ENCODE peak calls at places on chromosomes 16 and 17, in five cellular contexts. P, K, O, G and V are unnamed samples. For H3K4me1, the result is how much of the 10 kb centered on the place peaks cover.

GRCh38 chr16:50598256-50598894 is 50.2 kb downstream of the NKD1 start:
- DNase-seq in P (peak), K (peak), O (no peak), G (no peak), V (no peak)

GRCh38 chr17:40313660-40314556 is 4.9 kb downstream of the RARA start:
- DNase-seq in P (no peak), K (no peak), O (no peak), G (no peak), V (no peak)

GRCh38 chr16:78642621-78643285 is 543.3 kb downstream of the WWOX start:
- DNase-seq in P (no peak), K (no peak), O (no peak), G (no peak), V (no peak)

GRCh38 chr16:50917941-50918340 is 176.1 kb downstream of the CYLD start:
- DNase-seq in P (no peak), K (no peak), O (no peak), G (no peak), V (no peak)

GRCh38 chr17:61403846-61404701 is 4.4 kb downstream of the TBX2 start:
- DNase-seq in P (no peak), K (no peak), O (no peak), G (no peak), V (no peak)

GRCh38 chr17:43723697-43724359 is 34.8 kb downstream of the SOST start:
- DNase-seq in P (peak), K (peak), O (no peak), G (peak), V (no peak)

GRCh38 chr16:51651061-51651466 is 500.0 kb upstream of the SALL1 start:
- DNase-seq in P (no peak), K (no peak), O (no peak), G (no peak), V (no peak)

GRCh38 chr17:42842286-42842685 is 2.1 kb upstream of the AOC2 start:
- DNase-seq in P (no peak), K (no peak), O (no peak), G (no peak), V (no peak)

GRCh38 chr16:70437017-70437581 is 1.8 kb downstream of the ST3GAL2 start:
- DNase-seq in P (no peak), K (no peak), O (no peak), G (no peak), V (no peak)

GRCh38 chr16:11389083-11389482 is 43.8 kb downstream of the RMI2 start:
- DNase-seq in P (no peak), K (no peak), O (no peak), G (no peak), V (no peak)

GRCh38 chr16:79949417-79949816 is 348.9 kb upstream of the MAF start:
- DNase-seq in P (no peak), K (no peak), O (no peak), G (no peak), V (no peak)

GRCh38 chr17:74860229-74860998 is 729 bp upstream of the GRIN2C start:
- DNase-seq in P (no peak), K (no peak), O (no peak), G (no peak), V (no peak)

GRCh38 chr17:29073520-29073919 is 30.6 kb downstream of the PIPOX start:
- DNase-seq in P (no peak), K (no peak), O (no peak), G (no peak), V (no peak)

GRCh38 chr17:45307290-45308015 is 9.4 kb downstream of the MAP3K14 start:
- DNase-seq in P (no peak), K (no peak), O (no peak), G (no peak), V (no peak)

GRCh38 chr16:77905356-77905920 is 116.9 kb upstream of the CLEC3A start:
- DNase-seq in P (no peak), K (no peak), O (no peak), G (peak), V (no peak)

GRCh38 chr16:48164907-48165715 is 9.3 kb upstream of the ABCC12 start:
- DNase-seq in P (peak), K (peak), O (peak), G (peak), V (peak)

GRCh38 chr17:35895602-35896001 is 15.4 kb upstream of the CCL5 start:
- DNase-seq in P (no peak), K (no peak), O (no peak), G (no peak), V (no peak)

DNA sequence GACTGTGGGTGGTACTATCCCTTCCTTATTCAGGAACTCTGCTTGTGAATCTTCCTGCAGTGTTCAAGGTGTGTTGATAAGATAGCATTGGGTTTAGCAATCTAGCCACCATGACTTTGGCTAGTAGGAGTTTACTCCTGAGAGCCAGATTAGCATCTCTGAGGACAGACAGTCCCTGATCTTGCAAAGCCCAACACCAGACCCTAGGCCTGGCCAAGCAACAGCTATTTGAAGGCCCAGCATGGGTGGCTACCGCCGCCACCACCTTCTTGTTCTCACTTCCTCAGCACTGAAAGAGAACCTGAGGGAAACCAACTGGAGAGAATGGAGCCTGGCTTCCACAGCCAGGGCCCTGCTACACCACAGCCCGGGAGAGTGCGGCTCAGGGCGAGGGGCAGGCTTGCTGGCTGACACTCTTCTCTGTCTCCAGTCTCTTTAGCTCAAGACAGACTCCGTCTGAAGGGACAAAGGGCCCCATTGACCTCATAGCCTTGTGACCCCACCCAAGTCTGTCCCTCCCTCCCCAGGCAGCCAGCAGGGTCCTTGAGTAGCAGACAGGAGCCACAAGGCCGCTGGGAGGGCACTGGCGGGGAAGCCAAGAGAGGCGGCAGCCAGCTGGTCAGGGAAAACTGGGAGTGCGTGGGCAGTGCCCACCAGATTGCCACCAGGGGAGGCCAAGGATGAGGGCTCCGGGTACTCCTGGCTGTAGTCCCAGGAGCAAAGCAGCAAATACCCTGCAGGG is 10.9 kb upstream of the ARHGAP23 start:
- DNase-seq in P (no peak), K (no peak), O (no peak), G (no peak), V (no peak)
- H3K4me1 ChIP-seq in P (under half), K (under half), O (under half), G (under half), V (under half)

GRCh38 chr17:7575959-7576358 is 3.5 kb upstream of the CD68 start:
- DNase-seq in P (no peak), K (no peak), O (no peak), G (no peak), V (no peak)

GRCh38 chr17:7573324-7574080 is 5.9 kb upstream of the CD68 start:
- DNase-seq in P (peak), K (peak), O (peak), G (peak), V (peak)

GRCh38 chr17:7574176-7574953 is 5.1 kb upstream of the CD68 start:
- DNase-seq in P (no peak), K (no peak), O (no peak), G (no peak), V (no peak)

GRCh38 chr17:7576432-7576937 is 3.0 kb upstream of the CD68 start:
- DNase-seq in P (no peak), K (no peak), O (no peak), G (no peak), V (no peak)

GRCh38 chr17:7575481-7575883 is 4.0 kb upstream of the CD68 start:
- DNase-seq in P (no peak), K (no peak), O (no peak), G (no peak), V (no peak)
- TF ChIP-seq POLR2A in P (no peak), K (no peak), O (no peak), G (no peak), V (no peak)

DNA sequence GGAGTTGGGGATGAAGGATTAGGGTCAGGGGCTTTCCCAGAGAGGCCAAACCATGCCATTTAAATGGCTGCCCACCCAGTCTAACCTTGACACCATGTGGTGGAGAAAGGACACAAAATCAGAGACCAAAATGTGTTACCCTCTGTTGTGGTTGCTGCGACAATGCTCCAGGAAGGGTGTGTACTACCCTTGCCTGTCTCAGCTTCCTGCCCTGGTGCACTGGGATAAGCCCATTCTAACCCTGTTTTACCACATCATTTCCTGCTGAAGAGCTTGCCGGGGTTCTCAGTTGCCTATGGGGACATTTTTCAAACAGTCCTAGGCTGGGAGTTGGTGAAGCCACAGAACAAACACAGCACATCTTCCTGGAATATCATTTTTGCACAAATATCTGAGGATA is 4.9 kb downstream of the OR4D1 start:
- DNase-seq in P (peak), K (no peak), O (peak), G (no peak), V (no peak)
- H3K4me1 ChIP-seq in P (under half), K (under half), O (under half), G (under half), V (under half)

GRCh38 chr17:48539177-48539576 is 5.7 kb downstream of the HOXB2 start:
- DNase-seq in P (no peak), K (no peak), O (no peak), G (no peak), V (no peak)

GRCh38 chr17:48542114-48542955 is 2.6 kb downstream of the HOXB2 start:
- DNase-seq in P (no peak), K (no peak), O (no peak), G (no peak), V (no peak)

GRCh38 chr17:48541036-48541573 is 3.8 kb downstream of the HOXB2 start:
- DNase-seq in P (no peak), K (no peak), O (no peak), G (no peak), V (no peak)

GRCh38 chr17:48541574-48542113 is 3.3 kb downstream of the HOXB2 start:
- DNase-seq in P (peak), K (no peak), O (peak), G (no peak), V (no peak)

GRCh38 chr17:48540213-48540612 is 4.7 kb downstream of the HOXB2 start:
- DNase-seq in P (no peak), K (no peak), O (no peak), G (no peak), V (no peak)
- TF ChIP-seq POLR2A in P (no peak), K (no peak), O (no peak), G (no peak), V (no peak)

GRCh38 chr16:66320774-66321173 is 45.7 kb upstream of the CDH5 start:
- DNase-seq in P (no peak), K (no peak), O (no peak), G (no peak), V (no peak)
- H3K4me1 ChIP-seq in P (under half), K (under half), O (under half), G (under half), V (under half)